ENCODE peak calls at places on chromosomes 6 and 20, in seven cellular contexts. O is transverse colon, S is astrocyte of the spinal cord, I is nephron progenitor cell, G is WTC11, X is B cell, W is H9. T is an unnamed sample.
A peak's percentile ranks its signal among the peaks of the same experiment; 100 is the strongest.

GRCh38 chr6:72525821-72526550 is 95.9 kb upstream of the KCNQ5 start:
- DNase-seq in O (no peak), S (peak; percentile 35), I (no peak), G (no peak), X (no peak), W (no peak), T (no peak)

GRCh38 chr20:23161968-23162696 is 76.0 kb upstream of the CD93 start:
- DNase-seq in O (peak; percentile 93), S (peak; percentile 72), I (no peak), G (no peak), X (no peak), W (peak; percentile 22), T (peak; percentile 15)

GRCh38 chr6:62285612-62286469 is at the start of gene KHDRBS2:
- DNase-seq in O (peak; percentile 83), S (no peak), I (peak; percentile 92), G (peak; percentile 67), X (peak; percentile 91), W (peak; percentile 98), T (no peak)

GRCh38 chr6:13238017-13238416 is 90.3 kb downstream of the TBC1D7 start:
- DNase-seq in O (no peak), S (no peak), I (no peak), G (no peak), X (no peak), W (no peak), T (no peak)

GRCh38 chr6:160010067-160010466 is 41.2 kb downstream of the IGF2R start:
- DNase-seq in O (no peak), S (peak; percentile 94), I (no peak), G (no peak), X (no peak), W (no peak), T (no peak)

GRCh38 chr20:48944663-48945297 is 23.3 kb downstream of the ARFGEF2 start:
- DNase-seq in O (no peak), S (no peak), I (no peak), G (no peak), X (no peak), W (no peak), T (no peak)

GRCh38 chr6:143896096-143896880 is 32.0 kb downstream of the ZC2HC1B start:
- DNase-seq in O (peak; percentile 52), S (no peak), I (no peak), G (no peak), X (no peak), W (no peak), T (peak; percentile 5)

GRCh38 chr20:11849270-11849920 is 68.3 kb upstream of the BTBD3 start:
- DNase-seq in O (no peak), S (peak; percentile 33), I (no peak), G (no peak), X (no peak), W (no peak), T (no peak)

GRCh38 chr20:14996883-14997672 is 659.7 kb upstream of the FLRT3 start:
- DNase-seq in O (no peak), S (peak; percentile 1), I (no peak), G (no peak), X (no peak), W (no peak), T (no peak)

GRCh38 chr20:25007491-25008305 is 15.1 kb upstream of the APMAP start:
- DNase-seq in O (no peak), S (no peak), I (no peak), G (no peak), X (no peak), W (peak; percentile 14), T (no peak)

GRCh38 chr20:62047666-62048345 is 17.9 kb downstream of the TAF4 start:
- DNase-seq in O (no peak), S (no peak), I (no peak), G (peak; percentile 6), X (no peak), W (no peak), T (no peak)

GRCh38 chr20:40680560-40680959 is 8.5 kb downstream of the MAFB start:
- DNase-seq in O (no peak), S (no peak), I (no peak), G (no peak), X (no peak), W (no peak), T (no peak)

GRCh38 chr20:6381887-6382286 is 259.1 kb upstream of the FERMT1 start:
- DNase-seq in O (no peak), S (peak; percentile 7), I (peak; percentile 14), G (no peak), X (no peak), W (no peak), T (peak; percentile 6)

GRCh38 chr6:17768881-17769280 is 62.2 kb upstream of the NUP153 start:
- DNase-seq in O (no peak), S (no peak), I (no peak), G (no peak), X (no peak), W (no peak), T (no peak)

GRCh38 chr20:37066168-37066567 is 29.6 kb downstream of the RBL1 start:
- DNase-seq in O (no peak), S (no peak), I (no peak), G (no peak), X (no peak), W (no peak), T (no peak)

GRCh38 chr20:16689906-16690305 is 39.9 kb upstream of the SNRPB2 start:
- DNase-seq in O (no peak), S (no peak), I (no peak), G (no peak), X (no peak), W (no peak), T (no peak)

GRCh38 chr6:88477411-88477810 is 311.3 kb upstream of the CNR1 start:
- DNase-seq in O (no peak), S (no peak), I (no peak), G (no peak), X (no peak), W (no peak), T (no peak)

GRCh38 chr20:35305682-35306556 is 13.7 kb upstream of the FAM83C start:
- DNase-seq in O (peak; percentile 59), S (peak; percentile 100), I (no peak), G (no peak), X (no peak), W (no peak), T (peak; percentile 96)

GRCh38 chr6:25369043-25369442 is 89.9 kb downstream of the CARMIL1 start:
- DNase-seq in O (no peak), S (no peak), I (no peak), G (no peak), X (no peak), W (no peak), T (no peak)

GRCh38 chr20:44398303-44398702 is 42.8 kb downstream of the HNF4A start:
- DNase-seq in O (no peak), S (peak; percentile 21), I (no peak), G (no peak), X (no peak), W (no peak), T (no peak)

GRCh38 chr20:51584737-51585136 is 42.2 kb upstream of the NFATC2 start:
- DNase-seq in O (no peak), S (no peak), I (no peak), G (no peak), X (no peak), W (no peak), T (no peak)

GRCh38 chr6:27565839-27566779 is 93.2 kb upstream of the ZNF184 start:
- DNase-seq in O (no peak), S (no peak), I (peak; percentile 38), G (peak; percentile 46), X (no peak), W (peak; percentile 65), T (no peak)

GRCh38 chr6:112620832-112621569 is 273.9 kb downstream of the RFPL4B start:
- DNase-seq in O (no peak), S (peak; percentile 68), I (no peak), G (no peak), X (no peak), W (no peak), T (no peak)

GRCh38 chr20:2276015-2276414 is 19.8 kb upstream of the TGM3 start:
- DNase-seq in O (no peak), S (no peak), I (no peak), G (no peak), X (no peak), W (no peak), T (no peak)
- TF ChIP-seq CTCF in O (no peak), S (no peak), I (no peak), G (no peak), X (no peak), W (peak; percentile 24), T (no peak)

GRCh38 chr6:39419607-39420006 is 97.1 kb upstream of the KCNK16 start:
- DNase-seq in O (no peak), S (no peak), I (no peak), G (no peak), X (no peak), W (no peak), T (no peak)

GRCh38 chr6:39415482-39415881 is 93.0 kb upstream of the KCNK16 start:
- DNase-seq in O (no peak), S (no peak), I (no peak), G (no peak), X (no peak), W (no peak), T (no peak)

GRCh38 chr6:39416728-39417127 is 94.2 kb upstream of the KCNK16 start:
- DNase-seq in O (no peak), S (peak; percentile 73), I (no peak), G (no peak), X (no peak), W (peak; percentile 70), T (peak; percentile 51)

GRCh38 chr6:39417440-39417839 is 94.9 kb upstream of the KCNK16 start:
- DNase-seq in O (no peak), S (no peak), I (no peak), G (no peak), X (no peak), W (no peak), T (no peak)

DNA sequence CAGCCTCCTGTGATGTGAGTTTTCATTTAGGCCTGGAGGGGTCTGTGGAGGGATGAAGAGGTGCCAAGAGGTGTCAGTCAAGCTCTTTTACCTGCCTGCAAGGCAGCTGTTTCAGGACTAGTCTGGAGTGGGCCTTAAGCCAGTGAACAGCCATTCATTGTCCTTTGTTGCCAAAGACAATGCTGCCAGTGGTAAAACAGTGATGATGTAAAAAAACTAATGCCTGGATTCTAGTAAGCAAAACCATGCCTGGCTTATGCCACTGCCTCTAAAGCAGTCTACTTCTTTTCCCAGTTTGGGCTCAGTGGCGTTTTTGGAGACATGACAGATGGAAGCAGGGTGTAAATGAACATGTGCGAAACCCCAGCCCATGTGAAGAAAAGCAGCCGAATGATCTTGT is 93.5 kb upstream of the KCNK16 start:
- DNase-seq in O (no peak), S (no peak), I (no peak), G (no peak), X (no peak), W (no peak), T (no peak)
- TF ChIP-seq CTCF in O (no peak), S (no peak), I (no peak), G (no peak), X (no peak), W (peak; percentile 18), T (no peak)

GRCh38 chr6:31806470-31807272 is at the start of gene LSM2:
- DNase-seq in O (peak; percentile 98), S (peak; percentile 97), I (peak; percentile 99), G (peak; percentile 98), X (peak; percentile 97), W (peak; percentile 96), T (peak; percentile 100)
- TF ChIP-seq CTCF in O (peak; percentile 16), S (peak; percentile 20), I (no peak), G (no peak), X (peak; percentile 34), W (peak; percentile 40), T (peak; percentile 89)

DNA sequence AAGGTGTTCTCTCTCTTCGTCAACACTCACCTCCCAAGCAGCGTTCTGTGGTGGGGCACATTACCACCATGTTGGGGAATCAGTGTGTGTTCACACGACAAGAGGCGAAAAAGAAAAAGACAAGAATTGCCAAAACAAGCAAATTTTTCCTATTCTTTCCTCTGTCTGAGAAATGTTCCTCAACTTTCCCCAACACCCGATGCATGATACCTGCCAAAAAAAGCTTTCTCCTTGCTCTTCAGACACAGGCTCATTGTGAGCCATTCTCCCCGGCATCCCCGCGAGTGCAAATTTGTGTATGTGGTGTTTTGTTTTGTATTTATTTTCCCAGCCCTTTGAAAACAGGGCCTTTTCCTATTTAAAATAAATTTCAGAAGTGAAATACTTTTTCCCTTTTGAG is 100.9 kb downstream of the JAG1 start:
- DNase-seq in O (no peak), S (no peak), I (no peak), G (no peak), X (no peak), W (no peak), T (no peak)
- TF ChIP-seq CTCF in O (no peak), S (no peak), I (no peak), G (no peak), X (no peak), W (no peak), T (no peak)